ENCODE peak calls at places on chromosomes 12 and 14, in eight cellular contexts. V is HCT116, R is stomach, N is breast epithelium, P is transverse colon, U is K562, F is H1, S is sigmoid colon. E is an unnamed sample.

GRCh38 chr14:72000907-72001306 is 68.7 kb downstream of the RGS6 start:
- DNase-seq in V (no peak), R (no peak), N (no peak), P (no peak), U (no peak), F (no peak), S (no peak), E (no peak)

GRCh38 chr12:126797525-126797924 is 1469.4 kb upstream of the TMEM132C start:
- DNase-seq in V (no peak), R (no peak), N (no peak), P (no peak), U (no peak), F (no peak), S (no peak), E (no peak)

GRCh38 chr12:50085615-50085928 is 430 bp downstream of the SMARCD1 start:
- DNase-seq in V (no peak), R (no peak), N (no peak), P (no peak), U (no peak), F (no peak), S (no peak), E (no peak)

GRCh38 chr12:104863549-104863948 is 94.5 kb downstream of the SLC41A2 start:
- DNase-seq in V (no peak), R (no peak), N (no peak), P (no peak), U (no peak), F (no peak), S (no peak), E (no peak)

GRCh38 chr12:79635676-79636075 is 55.1 kb downstream of the PAWR start:
- DNase-seq in V (no peak), R (no peak), N (no peak), P (no peak), U (no peak), F (no peak), S (no peak), E (no peak)

GRCh38 chr12:67263416-67263960 is 5.7 kb upstream of the CAND1 start:
- DNase-seq in V (no peak), R (no peak), N (no peak), P (no peak), U (no peak), F (no peak), S (no peak), E (no peak)

GRCh38 chr14:68395585-68395984 is 397.3 kb downstream of the ZFP36L1 start:
- DNase-seq in V (no peak), R (no peak), N (no peak), P (no peak), U (no peak), F (no peak), S (peak), E (no peak)

GRCh38 chr14:71371711-71372396 is 464.6 kb downstream of the PCNX1 start:
- DNase-seq in V (no peak), R (no peak), N (no peak), P (no peak), U (no peak), F (no peak), S (no peak), E (no peak)

GRCh38 chr14:86481105-86481504 is 951.2 kb downstream of the FLRT2 start:
- DNase-seq in V (no peak), R (no peak), N (no peak), P (no peak), U (no peak), F (no peak), S (no peak), E (no peak)

GRCh38 chr14:97166497-97166896 is 369.3 kb downstream of the VRK1 start:
- DNase-seq in V (no peak), R (no peak), N (no peak), P (no peak), U (no peak), F (no peak), S (no peak), E (no peak)

GRCh38 chr14:79724934-79725717 is 486.2 kb downstream of the DIO2 start:
- DNase-seq in V (no peak), R (peak), N (no peak), P (no peak), U (no peak), F (no peak), S (no peak), E (no peak)

GRCh38 chr12:50201987-50202521 is 34.9 kb upstream of the CERS5 start:
- DNase-seq in V (peak), R (no peak), N (no peak), P (peak), U (no peak), F (no peak), S (no peak), E (peak)

GRCh38 chr14:95359974-95360826 is 40.5 kb upstream of the CLMN start:
- DNase-seq in V (no peak), R (peak), N (no peak), P (no peak), U (no peak), F (no peak), S (no peak), E (no peak)

GRCh38 chr14:95360828-95361227 is 41.1 kb upstream of the CLMN start:
- DNase-seq in V (no peak), R (no peak), N (no peak), P (no peak), U (no peak), F (no peak), S (no peak), E (no peak)

GRCh38 chr14:95362180-95362494 is 42.4 kb upstream of the CLMN start:
- DNase-seq in V (no peak), R (no peak), N (no peak), P (no peak), U (no peak), F (no peak), S (no peak), E (no peak)

GRCh38 chr14:95363468-95363954 is 43.8 kb upstream of the CLMN start:
- DNase-seq in V (no peak), R (no peak), N (no peak), P (no peak), U (no peak), F (no peak), S (no peak), E (no peak)

DNA sequence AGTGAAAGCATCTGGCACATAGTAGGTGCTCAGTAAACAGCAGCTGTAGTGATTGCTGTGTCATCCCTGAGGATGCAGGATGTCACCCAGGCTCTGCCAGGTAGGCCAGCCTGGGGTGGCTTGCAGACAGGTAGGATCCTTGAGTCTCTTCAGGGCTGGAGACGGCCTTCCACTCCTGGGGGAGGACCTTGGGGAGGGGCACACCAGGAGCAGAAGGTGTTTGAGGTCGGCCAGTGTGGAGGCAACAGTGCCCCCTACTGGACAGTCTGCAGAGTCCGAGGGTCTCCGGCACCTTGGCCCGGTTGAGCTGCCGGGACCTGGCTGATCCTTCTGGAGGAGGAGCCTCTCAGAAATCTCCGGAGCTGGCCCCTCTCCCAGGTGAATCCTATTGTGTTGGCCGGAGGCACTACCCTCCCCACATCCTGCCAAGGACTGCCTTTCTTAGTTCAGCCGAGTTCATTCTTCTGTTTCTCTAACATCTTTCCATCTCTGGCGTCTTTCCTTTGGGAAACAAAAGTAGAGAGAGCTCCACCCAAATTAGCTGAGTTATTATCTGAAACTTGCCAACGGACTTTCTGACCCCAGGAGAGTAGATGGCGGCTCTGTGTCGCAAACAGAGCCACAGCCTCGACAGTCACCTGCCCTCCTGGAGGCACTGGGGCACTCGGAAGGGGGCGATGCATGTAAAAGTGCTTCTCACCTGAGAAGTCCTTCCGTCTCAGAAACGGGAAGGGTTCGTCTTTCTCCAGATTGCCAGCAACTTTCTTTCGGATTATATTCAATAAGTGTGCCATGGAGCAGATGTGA is 41.9 kb upstream of the CLMN start:
- DNase-seq in V (peak), R (peak), N (peak), P (peak), U (peak), F (peak), S (no peak), E (peak)
- TF ChIP-seq POLR2AphosphoS5 in V (no peak), R (no peak), N (no peak), P (no peak), U (no peak), F (no peak), S (no peak), E (no peak)

GRCh38 chr12:51871918-51872688 is 15.8 kb upstream of the ANKRD33 start:
- DNase-seq in V (no peak), R (no peak), N (no peak), P (peak), U (no peak), F (no peak), S (no peak), E (no peak)

GRCh38 chr12:51874486-51874885 is 13.4 kb upstream of the ANKRD33 start:
- DNase-seq in V (no peak), R (no peak), N (no peak), P (no peak), U (no peak), F (no peak), S (no peak), E (no peak)

GRCh38 chr12:51873251-51873994 is 14.5 kb upstream of the ANKRD33 start:
- DNase-seq in V (no peak), R (no peak), N (no peak), P (no peak), U (no peak), F (no peak), S (no peak), E (no peak)

GRCh38 chr12:51872689-51872981 is 15.3 kb upstream of the ANKRD33 start:
- DNase-seq in V (no peak), R (no peak), N (no peak), P (no peak), U (no peak), F (no peak), S (no peak), E (no peak)

GRCh38 chr12:51874013-51874412 is 13.9 kb upstream of the ANKRD33 start:
- DNase-seq in V (no peak), R (no peak), N (no peak), P (no peak), U (no peak), F (no peak), S (no peak), E (no peak)
- TF ChIP-seq POLR2A in V (no peak), R (no peak), N (no peak), P (no peak), U (no peak), F (no peak), S (no peak), E (no peak)

DNA sequence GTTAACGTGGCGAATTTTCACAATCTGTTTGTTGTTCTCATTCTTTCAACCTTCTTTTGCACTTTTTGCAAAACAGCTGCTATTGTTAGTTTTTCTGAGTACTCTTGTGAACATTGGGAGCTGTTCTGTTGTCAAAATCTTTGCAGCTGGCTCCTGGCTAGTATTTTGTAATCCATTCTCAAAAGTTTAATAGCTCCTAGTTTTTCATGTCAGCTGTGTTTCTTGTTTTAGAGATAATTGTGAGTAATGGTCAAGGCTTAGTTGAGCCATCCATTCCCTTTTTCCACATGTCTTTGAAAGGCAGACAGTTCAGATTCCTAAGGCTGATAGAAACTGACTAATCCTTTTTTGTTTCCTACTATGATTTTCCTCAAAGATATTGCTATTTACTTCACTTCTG is 39.1 kb upstream of the CRADD start:
- DNase-seq in V (no peak), R (no peak), N (no peak), P (no peak), U (no peak), F (no peak), S (no peak), E (no peak)
- TF ChIP-seq POLR2AphosphoS5 in V (no peak), R (no peak), N (no peak), P (no peak), U (no peak), F (no peak), S (no peak), E (peak)

GRCh38 chr14:105472496-105472991 is 2.1 kb upstream of the CRIP2 start:
- DNase-seq in V (no peak), R (peak), N (no peak), P (no peak), U (no peak), F (no peak), S (no peak), E (no peak)

GRCh38 chr14:105469456-105470162 is 5.0 kb upstream of the CRIP2 start:
- DNase-seq in V (no peak), R (peak), N (no peak), P (no peak), U (no peak), F (no peak), S (no peak), E (no peak)

GRCh38 chr14:105471823-105472495 is 2.7 kb upstream of the CRIP2 start:
- DNase-seq in V (no peak), R (no peak), N (no peak), P (no peak), U (no peak), F (no peak), S (no peak), E (no peak)

GRCh38 chr14:105470163-105470811 is 4.3 kb upstream of the CRIP2 start:
- DNase-seq in V (no peak), R (no peak), N (no peak), P (no peak), U (no peak), F (no peak), S (no peak), E (no peak)

GRCh38 chr14:105470812-105471771 is 3.5 kb upstream of the CRIP2 start:
- DNase-seq in V (no peak), R (no peak), N (no peak), P (no peak), U (no peak), F (no peak), S (no peak), E (no peak)
- TF ChIP-seq POLR2A in V (no peak), R (no peak), N (no peak), P (no peak), U (no peak), F (no peak), S (no peak), E (no peak)

GRCh38 chr12:11812558-11813421 is 163.3 kb downstream of the ETV6 start:
- DNase-seq in V (no peak), R (no peak), N (no peak), P (peak), U (no peak), F (no peak), S (no peak), E (peak)
- TF ChIP-seq POLR2AphosphoS5 in V (no peak), R (no peak), N (no peak), P (no peak), U (no peak), F (no peak), S (no peak), E (no peak)

GRCh38 chr14:55473786-55474185 is 33.4 kb upstream of the TBPL2 start:
- DNase-seq in V (no peak), R (no peak), N (no peak), P (no peak), U (no peak), F (no peak), S (no peak), E (no peak)
- TF ChIP-seq POLR2A in V (no peak), R (no peak), N (no peak), P (no peak), U (no peak), F (no peak), S (no peak), E (no peak)

GRCh38 chr12:113154351-113154973 is 4.9 kb downstream of the CFAP73 start:
- DNase-seq in V (no peak), R (no peak), N (no peak), P (no peak), U (no peak), F (peak), S (no peak), E (no peak)

GRCh38 chr12:113151655-113152054 is 2.1 kb downstream of the CFAP73 start:
- DNase-seq in V (no peak), R (no peak), N (no peak), P (no peak), U (no peak), F (no peak), S (no peak), E (no peak)

GRCh38 chr12:113155060-113155459 is 5.5 kb downstream of the CFAP73 start:
- DNase-seq in V (no peak), R (no peak), N (no peak), P (no peak), U (no peak), F (no peak), S (no peak), E (no peak)

GRCh38 chr12:113152196-113152834 is 2.8 kb downstream of the CFAP73 start:
- DNase-seq in V (no peak), R (no peak), N (no peak), P (no peak), U (no peak), F (no peak), S (no peak), E (no peak)

GRCh38 chr12:113152835-113153814 is 3.6 kb downstream of the CFAP73 start:
- DNase-seq in V (peak), R (peak), N (peak), P (peak), U (peak), F (peak), S (no peak), E (peak)
- TF ChIP-seq POLR2AphosphoS5 in V (no peak), R (no peak), N (no peak), P (no peak), U (no peak), F (no peak), S (no peak), E (no peak)

DNA sequence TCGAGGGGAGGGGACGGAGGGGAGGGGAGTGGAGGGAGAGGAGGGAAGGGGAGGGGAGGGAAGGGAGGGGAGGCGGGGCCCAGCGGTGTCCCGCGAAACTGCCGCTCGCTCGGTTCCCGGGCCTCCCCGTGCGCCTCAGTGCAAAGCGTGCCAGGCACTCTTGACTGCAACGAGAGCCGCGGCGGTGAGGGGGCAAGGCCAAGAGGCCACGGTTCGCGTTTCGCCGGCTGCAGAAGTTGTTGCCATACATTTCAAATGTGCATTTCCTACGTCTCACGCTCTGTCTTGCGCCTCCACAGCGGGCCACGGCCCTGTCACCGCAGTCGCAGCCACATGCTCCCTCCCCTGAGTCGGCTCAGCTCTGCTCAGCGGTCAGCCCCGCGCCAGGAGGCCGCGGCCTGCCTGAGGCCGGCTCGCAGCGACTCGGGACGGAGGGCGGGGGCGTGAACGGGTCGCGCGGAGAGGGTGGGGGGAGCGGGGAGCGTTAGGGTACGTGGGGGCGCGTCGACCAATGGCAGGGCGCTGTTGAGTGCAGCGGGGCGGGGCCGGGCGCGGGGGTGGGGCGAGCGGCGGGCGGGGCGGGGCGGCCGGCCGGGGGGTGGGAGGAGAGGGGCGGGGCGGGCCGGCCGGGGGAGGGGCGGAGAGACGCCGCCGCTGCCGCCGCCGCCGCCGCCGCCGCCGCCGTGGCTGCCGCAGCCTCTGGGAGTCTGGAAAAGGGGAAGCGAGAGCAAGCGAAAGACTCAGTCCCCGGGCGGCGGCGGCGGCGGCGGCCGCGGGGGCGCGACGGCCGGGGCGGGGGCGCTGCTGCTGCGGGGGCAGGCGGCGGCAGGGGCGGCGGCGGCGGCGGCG is at the start of gene PPP2R5C:
- DNase-seq in V (peak), R (peak), N (peak), P (peak), U (peak), F (peak), S (peak), E (peak)
- TF ChIP-seq POLR2A in V (no peak), R (no peak), N (no peak), P (peak), U (peak), F (no peak), S (peak), E (peak)

DNA sequence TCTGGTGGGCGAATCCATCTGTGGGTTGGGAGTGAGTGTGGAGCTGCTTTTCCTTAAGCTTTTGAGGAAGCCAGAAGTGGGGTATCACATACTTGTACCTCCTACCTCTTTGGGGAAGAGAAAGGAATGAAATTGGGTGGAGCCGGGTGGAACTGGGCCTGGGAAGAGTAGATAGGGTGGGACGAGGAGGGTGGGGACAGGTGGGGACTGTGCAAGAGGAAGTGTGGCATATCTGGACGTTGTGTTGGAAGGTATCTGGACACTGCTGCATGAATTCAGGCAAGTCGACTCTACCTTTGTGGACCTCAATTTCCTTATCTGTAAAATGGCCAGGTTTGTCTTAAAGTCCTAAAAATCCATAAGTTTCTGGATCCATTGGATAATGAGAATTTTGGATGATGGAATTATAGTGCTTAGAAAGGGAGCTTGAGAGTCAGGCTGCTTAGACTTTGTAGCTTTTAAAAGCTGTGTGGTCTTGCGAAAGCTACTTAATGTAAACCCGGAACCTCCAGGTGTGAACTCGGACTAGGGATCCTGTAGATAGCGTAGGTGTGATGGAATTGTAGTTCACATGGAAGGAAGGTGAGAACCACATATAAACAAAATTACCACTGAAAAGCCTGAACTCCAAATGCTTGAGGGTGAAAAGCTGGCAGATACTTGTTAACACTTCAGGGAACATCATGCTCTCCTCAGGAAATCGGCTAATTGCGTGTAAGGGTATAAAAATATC is 2.1 kb downstream of the VRTN start:
- DNase-seq in V (no peak), R (no peak), N (no peak), P (no peak), U (peak), F (no peak), S (peak), E (no peak)
- TF ChIP-seq POLR2AphosphoS5 in V (no peak), R (no peak), N (no peak), P (no peak), U (no peak), F (no peak), S (no peak), E (no peak)

GRCh38 chr12:53500119-53500775 is 836 bp upstream of the TARBP2 start:
- DNase-seq in V (no peak), R (peak), N (no peak), P (peak), U (peak), F (no peak), S (peak), E (no peak)
- TF ChIP-seq POLR2A in V (peak), R (peak), N (peak), P (peak), U (peak), F (no peak), S (peak), E (peak)

E was measured in prostate gland.